ENCODE peak calls at places on chromosome 15, in ten cellular contexts. T is lower lobe of right lung, E is breast epithelium, H is ovary, W is A549, R is PC-9, M is left lung, C is thoracic aorta, V is psoas muscle, O is mucosa of descending colon. X is an unnamed sample. For H3K4me1, the result is how much of the 10 kb centered on the place peaks cover.

GRCh38 chr15:90294601-90295269 is 29.3 kb downstream of the NGRN start:
- DNase-seq in T (no peak), E (no peak), H (no peak), W (no peak), R (no peak), M (no peak), C (no peak), V (no peak), O (no peak), X (no peak)

GRCh38 chr15:78950906-78951840 is 6.3 kb upstream of the CTSH start:
- DNase-seq in T (no peak), E (no peak), H (no peak), W (peak), R (no peak), M (no peak), C (no peak), V (no peak), O (no peak), X (no peak)

GRCh38 chr15:94205366-94205765 is 26.0 kb upstream of the MCTP2 start:
- DNase-seq in T (no peak), E (no peak), H (no peak), W (no peak), R (no peak), M (no peak), C (no peak), V (no peak), O (no peak), X (no peak)

GRCh38 chr15:101296418-101297405 is 1.7 kb upstream of the SNRPA1 start:
- DNase-seq in T (no peak), E (no peak), H (no peak), W (peak), R (no peak), M (no peak), C (no peak), V (no peak), O (no peak), X (no peak)

GRCh38 chr15:73334086-73334485 is 34.7 kb downstream of the HCN4 start:
- DNase-seq in T (no peak), E (no peak), H (no peak), W (no peak), R (no peak), M (no peak), C (no peak), V (no peak), O (no peak), X (peak)

GRCh38 chr15:26738996-26739395 is 33.9 kb downstream of the GABRB3 start:
- DNase-seq in T (no peak), E (no peak), H (no peak), W (no peak), R (no peak), M (no peak), C (no peak), V (no peak), O (no peak), X (no peak)

GRCh38 chr15:29815000-29815704 is 7.1 kb downstream of the TJP1 start:
- DNase-seq in T (no peak), E (no peak), H (no peak), W (peak), R (no peak), M (no peak), C (no peak), V (no peak), O (no peak), X (no peak)

GRCh38 chr15:52153900-52154895 is 37.0 kb downstream of the GNB5 start:
- DNase-seq in T (no peak), E (no peak), H (no peak), W (no peak), R (no peak), M (no peak), C (no peak), V (no peak), O (no peak), X (no peak)

GRCh38 chr15:101482526-101483371 is 6.8 kb downstream of the PCSK6 start:
- DNase-seq in T (no peak), E (no peak), H (no peak), W (no peak), R (peak), M (no peak), C (no peak), V (peak), O (no peak), X (no peak)

GRCh38 chr15:85527907-85528306 is 147.5 kb downstream of the AKAP13 start:
- DNase-seq in T (no peak), E (peak), H (no peak), W (peak), R (no peak), M (no peak), C (no peak), V (no peak), O (no peak), X (no peak)

GRCh38 chr15:95843241-95843851 is 487.2 kb upstream of the NR2F2 start:
- DNase-seq in T (no peak), E (no peak), H (no peak), W (no peak), R (no peak), M (no peak), C (no peak), V (no peak), O (no peak), X (no peak)

GRCh38 chr15:49045691-49046112 is 544 bp downstream of the SECISBP2L start:
- DNase-seq in T (no peak), E (no peak), H (no peak), W (peak), R (no peak), M (no peak), C (no peak), V (no peak), O (no peak), X (no peak)

GRCh38 chr15:68487087-68487843 is 55.3 kb upstream of the ITGA11 start:
- DNase-seq in T (no peak), E (no peak), H (no peak), W (peak), R (no peak), M (no peak), C (peak), V (no peak), O (no peak), X (no peak)

GRCh38 chr15:80609512-80609946 is 85.6 kb upstream of the ABHD17C start:
- DNase-seq in T (no peak), E (no peak), H (no peak), W (no peak), R (no peak), M (no peak), C (no peak), V (no peak), O (no peak), X (no peak)

GRCh38 chr15:47300596-47300995 is 416.7 kb upstream of the SEMA6D start:
- DNase-seq in T (no peak), E (no peak), H (no peak), W (no peak), R (no peak), M (no peak), C (no peak), V (no peak), O (no peak), X (no peak)

GRCh38 chr15:76380249-76380648 is 43.7 kb downstream of the ISL2 start:
- DNase-seq in T (no peak), E (no peak), H (no peak), W (no peak), R (no peak), M (no peak), C (no peak), V (no peak), O (no peak), X (no peak)

GRCh38 chr15:58793862-58794261 is 22.8 kb downstream of the MINDY2 start:
- DNase-seq in T (peak), E (peak), H (no peak), W (no peak), R (peak), M (no peak), C (no peak), V (no peak), O (no peak), X (peak)

GRCh38 chr15:44194397-44195150 is 497 bp downstream of the FRMD5 start:
- DNase-seq in T (peak), E (no peak), H (no peak), W (peak), R (peak), M (peak), C (no peak), V (no peak), O (peak), X (peak)

GRCh38 chr15:31465083-31465955 is 138.7 kb downstream of the KLF13 start:
- DNase-seq in T (no peak), E (no peak), H (no peak), W (no peak), R (no peak), M (no peak), C (no peak), V (no peak), O (peak), X (peak)

GRCh38 chr15:76904461-76905012 is 603 bp downstream of the SCAPER start:
- DNase-seq in T (no peak), E (peak), H (no peak), W (peak), R (peak), M (no peak), C (no peak), V (peak), O (peak), X (peak)

GRCh38 chr15:93141373-93141790 is 52.4 kb upstream of the RGMA start:
- DNase-seq in T (no peak), E (no peak), H (no peak), W (no peak), R (no peak), M (no peak), C (no peak), V (no peak), O (no peak), X (no peak)

GRCh38 chr15:52011711-52012144 is 7.3 kb upstream of the MAPK6 start:
- DNase-seq in T (no peak), E (no peak), H (no peak), W (no peak), R (no peak), M (no peak), C (no peak), V (no peak), O (no peak), X (no peak)

GRCh38 chr15:101558217-101558941 is 68.9 kb upstream of the PCSK6 start:
- DNase-seq in T (no peak), E (no peak), H (no peak), W (no peak), R (peak), M (no peak), C (no peak), V (no peak), O (no peak), X (no peak)

GRCh38 chr15:74773731-74774252 is 8.1 kb upstream of the CSK start:
- DNase-seq in T (no peak), E (no peak), H (no peak), W (no peak), R (peak), M (peak), C (no peak), V (no peak), O (no peak), X (no peak)

GRCh38 chr15:78103406-78104118 is 11.2 kb downstream of the SH2D7 start:
- DNase-seq in T (peak), E (no peak), H (no peak), W (no peak), R (peak), M (no peak), C (no peak), V (no peak), O (no peak), X (peak)

GRCh38 chr15:29678504-29679034 is 143.7 kb downstream of the TJP1 start:
- DNase-seq in T (no peak), E (no peak), H (no peak), W (no peak), R (no peak), M (no peak), C (no peak), V (no peak), O (no peak), X (no peak)

GRCh38 chr15:91625506-91625905 is 228.0 kb upstream of the SLCO3A1 start:
- DNase-seq in T (no peak), E (no peak), H (no peak), W (no peak), R (peak), M (no peak), C (no peak), V (no peak), O (no peak), X (no peak)

GRCh38 chr15:41513282-41514227 is at the start of gene LTK:
- DNase-seq in T (peak), E (no peak), H (no peak), W (no peak), R (peak), M (no peak), C (no peak), V (no peak), O (peak), X (no peak)

GRCh38 chr15:84888639-84889038 is 4.2 kb downstream of the SLC28A1 start:
- DNase-seq in T (no peak), E (no peak), H (no peak), W (no peak), R (no peak), M (no peak), C (no peak), V (no peak), O (no peak), X (peak)

GRCh38 chr15:24878153-24878552 is 76.6 kb upstream of the SNRPN start:
- DNase-seq in T (peak), E (no peak), H (peak), W (no peak), R (no peak), M (peak), C (no peak), V (peak), O (peak), X (peak)

GRCh38 chr15:75212200-75212858 is 10.6 kb downstream of the C15orf39 start:
- DNase-seq in T (no peak), E (no peak), H (no peak), W (no peak), R (no peak), M (no peak), C (no peak), V (no peak), O (no peak), X (no peak)

GRCh38 chr15:51884517-51885236 is 55.2 kb downstream of the TMOD3 start:
- DNase-seq in T (no peak), E (no peak), H (no peak), W (no peak), R (no peak), M (no peak), C (no peak), V (no peak), O (no peak), X (no peak)

GRCh38 chr15:44468713-44469385 is 41.4 kb downstream of the CTDSPL2 start:
- DNase-seq in T (no peak), E (no peak), H (no peak), W (peak), R (no peak), M (no peak), C (no peak), V (no peak), O (no peak), X (no peak)

GRCh38 chr15:60407406-60407805 is 9.6 kb upstream of the ANXA2 start:
- DNase-seq in T (no peak), E (no peak), H (no peak), W (peak), R (no peak), M (no peak), C (no peak), V (no peak), O (no peak), X (no peak)

GRCh38 chr15:70853270-70853854 is 595 bp downstream of the LARP6 start:
- DNase-seq in T (no peak), E (peak), H (peak), W (no peak), R (peak), M (peak), C (no peak), V (peak), O (no peak), X (no peak)

GRCh38 chr15:37767841-37768455 is 166.5 kb upstream of the TMCO5A start:
- DNase-seq in T (no peak), E (no peak), H (no peak), W (no peak), R (no peak), M (no peak), C (no peak), V (no peak), O (no peak), X (no peak)

DNA sequence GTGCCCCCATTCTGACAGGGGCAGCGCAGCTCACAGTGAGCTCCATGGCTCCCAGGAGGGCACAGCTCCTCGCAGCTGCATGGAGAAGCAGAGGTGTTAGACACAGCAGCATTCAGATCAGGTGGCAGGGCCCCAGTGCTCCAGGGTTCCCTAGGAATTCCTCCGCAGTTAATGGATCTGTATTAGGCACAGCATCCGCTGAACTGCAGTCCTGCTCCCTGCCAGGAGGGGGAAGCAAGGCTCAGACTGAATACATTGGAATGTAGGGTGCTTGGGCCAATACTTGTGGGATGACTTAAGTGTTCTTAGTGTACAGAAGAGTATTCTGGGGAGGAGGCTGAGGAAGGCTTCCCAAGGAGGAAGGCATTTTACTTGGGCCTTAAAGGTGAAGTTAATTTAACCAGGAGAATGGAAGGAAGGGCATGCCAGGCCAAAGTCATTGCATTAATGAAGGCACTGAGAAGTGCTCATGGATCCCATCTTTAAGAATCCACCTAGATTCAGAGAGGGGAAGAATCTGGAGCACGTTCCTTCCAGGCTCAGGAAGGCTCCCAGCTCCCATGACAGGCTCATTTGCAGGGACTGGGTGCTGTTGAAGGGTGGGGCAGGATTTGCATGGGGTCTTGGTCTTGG is 111.6 kb downstream of the RAB11A start:
- DNase-seq in T (peak), E (no peak), H (peak), W (peak), R (peak), M (no peak), C (no peak), V (peak), O (peak), X (peak)
- TF ChIP-seq CTCF in T (peak), E (peak), H (no peak), W (peak), R (peak), M (peak), C (peak), V (peak), O (peak), X (peak)

GRCh38 chr15:64138542-64138941 is 13.0 kb upstream of the SNX22 start:
- DNase-seq in T (no peak), E (no peak), H (no peak), W (no peak), R (no peak), M (no peak), C (no peak), V (no peak), O (no peak), X (no peak)
- H3K4me1 ChIP-seq in T (under half), E (under half), H (under half), W (under half), R (under half), M (under half), C (under half), V (under half), O (under half), X (under half)

GRCh38 chr15:69722924-69723323 is 270.3 kb downstream of the RPLP1 start:
- DNase-seq in T (no peak), E (no peak), H (no peak), W (no peak), R (no peak), M (no peak), C (no peak), V (no peak), O (no peak), X (no peak)

GRCh38 chr15:69725210-69725609 is 272.6 kb downstream of the RPLP1 start:
- DNase-seq in T (no peak), E (no peak), H (no peak), W (no peak), R (no peak), M (no peak), C (no peak), V (no peak), O (no peak), X (no peak)

GRCh38 chr15:69724331-69724730 is 271.7 kb downstream of the RPLP1 start:
- DNase-seq in T (no peak), E (no peak), H (no peak), W (no peak), R (no peak), M (no peak), C (no peak), V (no peak), O (no peak), X (no peak)

GRCh38 chr15:69725957-69726356 is 273.3 kb downstream of the RPLP1 start:
- DNase-seq in T (peak), E (no peak), H (no peak), W (no peak), R (no peak), M (peak), C (no peak), V (no peak), O (no peak), X (no peak)

DNA sequence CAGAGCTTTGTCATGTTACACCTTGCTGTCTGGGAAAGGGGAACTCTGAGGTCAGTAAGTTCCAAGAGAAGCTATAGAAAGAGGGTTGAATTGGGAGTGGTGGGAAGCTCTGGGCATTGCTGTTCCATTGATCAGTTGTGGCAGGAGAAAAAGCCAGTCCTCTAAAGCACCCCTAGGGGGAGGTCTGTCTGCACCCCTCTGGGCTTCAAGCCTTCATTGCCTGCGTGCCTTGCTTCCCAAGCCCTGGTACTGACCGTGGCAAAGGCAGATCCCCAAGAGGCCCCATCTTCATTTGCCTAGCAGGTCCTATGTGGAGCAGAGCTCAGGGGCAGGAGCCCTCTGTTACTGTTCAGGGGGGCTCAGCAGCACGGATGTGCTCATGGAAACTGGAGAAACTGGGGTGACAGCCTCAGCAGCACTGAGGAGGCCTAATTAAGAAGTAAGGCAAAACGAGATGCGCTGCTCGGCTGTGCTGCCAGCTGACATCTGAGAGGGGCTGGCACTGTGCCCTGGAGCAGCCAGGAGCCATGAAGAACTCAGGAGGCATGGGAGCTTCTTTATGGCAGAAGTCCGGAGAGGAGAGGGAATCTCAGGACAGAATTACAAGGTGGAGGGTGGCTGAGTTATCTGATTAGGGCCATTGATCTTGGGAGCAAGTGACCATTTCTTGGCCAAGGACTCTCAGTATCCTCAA is 270.9 kb downstream of the RPLP1 start:
- DNase-seq in T (no peak), E (no peak), H (no peak), W (no peak), R (no peak), M (no peak), C (no peak), V (peak), O (no peak), X (no peak)
- TF ChIP-seq CTCF in T (no peak), E (no peak), H (no peak), W (no peak), R (no peak), M (no peak), C (no peak), V (no peak), O (no peak), X (no peak)

DNA sequence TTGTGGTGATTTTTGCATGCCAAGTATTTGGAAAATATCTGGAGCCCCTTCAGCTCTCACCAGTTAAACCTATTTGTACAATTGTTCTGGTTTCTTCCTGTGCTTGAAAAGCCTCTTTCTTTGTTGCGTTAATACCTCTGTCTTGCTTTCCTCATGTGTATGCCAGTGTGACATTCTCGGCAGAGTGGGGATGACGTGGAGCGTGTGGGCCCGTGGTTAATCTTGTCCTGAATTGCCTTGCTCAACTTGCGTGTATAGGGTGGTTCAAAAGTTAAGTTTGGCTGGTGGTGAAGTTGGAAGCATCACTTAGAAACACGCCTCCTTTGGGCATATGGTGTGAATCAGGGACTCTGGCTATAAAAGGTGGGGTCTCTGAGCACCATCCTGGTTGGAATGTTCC is 67.1 kb downstream of the IGF1R start:
- DNase-seq in T (no peak), E (no peak), H (no peak), W (no peak), R (no peak), M (no peak), C (no peak), V (no peak), O (no peak), X (no peak)
- H3K4me1 ChIP-seq in T (half or more), E (under half), H (under half), W (half or more), R (under half), M (under half), C (half or more), V (half or more), O (under half), X (under half)

GRCh38 chr15:87575896-87576295 is 680.6 kb downstream of the NTRK3 start:
- DNase-seq in T (no peak), E (no peak), H (no peak), W (no peak), R (no peak), M (no peak), C (no peak), V (no peak), O (no peak), X (no peak)

GRCh38 chr15:87578776-87579175 is 677.8 kb downstream of the NTRK3 start:
- DNase-seq in T (no peak), E (no peak), H (no peak), W (no peak), R (no peak), M (no peak), C (no peak), V (no peak), O (no peak), X (no peak)

GRCh38 chr15:87579537-87579936 is 677.0 kb downstream of the NTRK3 start:
- DNase-seq in T (no peak), E (no peak), H (no peak), W (no peak), R (no peak), M (no peak), C (no peak), V (no peak), O (no peak), X (no peak)

GRCh38 chr15:87577336-87577735 is 679.2 kb downstream of the NTRK3 start:
- DNase-seq in T (no peak), E (no peak), H (no peak), W (no peak), R (no peak), M (no peak), C (no peak), V (no peak), O (no peak), X (no peak)

GRCh38 chr15:87576486-87577176 is 679.9 kb downstream of the NTRK3 start:
- DNase-seq in T (no peak), E (no peak), H (no peak), W (no peak), R (no peak), M (no peak), C (no peak), V (no peak), O (no peak), X (no peak)
- TF ChIP-seq CTCF in T (no peak), E (no peak), H (no peak), W (no peak), R (no peak), M (no peak), C (no peak), V (no peak), O (no peak), X (no peak)

X was measured in upper lobe of right lung.